ENCODE peak calls at places on chromosome 7, in seven cellular contexts. M, C, K, D, I, Z and L are unnamed samples. For H3K4me1, the result is how much of the 10 kb centered on the place peaks cover.

GRCh38 chr7:47693161-47693740 is 111.3 kb upstream of the TNS3 start:
- DNase-seq in M (no peak), C (no peak), K (no peak), D (no peak), I (no peak), Z (peak), L (no peak)

GRCh38 chr7:49927581-49927980 is 154.1 kb downstream of the VWC2 start:
- DNase-seq in M (no peak), C (no peak), K (no peak), D (no peak), I (no peak), Z (no peak), L (no peak)

GRCh38 chr7:5699951-5700384 is 81.5 kb downstream of the RNF216 start:
- DNase-seq in M (no peak), C (no peak), K (peak), D (peak), I (no peak), Z (peak), L (no peak)

GRCh38 chr7:107138696-107139420 is 29.9 kb upstream of the HBP1 start:
- DNase-seq in M (no peak), C (no peak), K (no peak), D (no peak), I (no peak), Z (peak), L (no peak)

GRCh38 chr7:134562136-134562535 is 13.2 kb downstream of the AKR1B15 start:
- DNase-seq in M (peak), C (no peak), K (no peak), D (no peak), I (no peak), Z (peak), L (no peak)

GRCh38 chr7:39946693-39947092 is 3.4 kb upstream of the CDK13 start:
- DNase-seq in M (no peak), C (no peak), K (no peak), D (peak), I (no peak), Z (no peak), L (no peak)

GRCh38 chr7:7614066-7614738 is 26.4 kb upstream of the UMAD1 start:
- DNase-seq in M (no peak), C (no peak), K (no peak), D (no peak), I (no peak), Z (no peak), L (no peak)

GRCh38 chr7:111998326-111998725 is 207.9 kb downstream of the DOCK4 start:
- DNase-seq in M (peak), C (no peak), K (no peak), D (no peak), I (no peak), Z (no peak), L (no peak)

GRCh38 chr7:87599336-87599735 is 1.3 kb downstream of the ABCB1 start:
- DNase-seq in M (no peak), C (peak), K (no peak), D (peak), I (no peak), Z (no peak), L (no peak)

GRCh38 chr7:47875406-47875805 is 72.9 kb downstream of the PKD1L1 start:
- DNase-seq in M (no peak), C (no peak), K (no peak), D (no peak), I (no peak), Z (no peak), L (no peak)

GRCh38 chr7:128887169-128888038 is 23.1 kb downstream of the KCP start:
- DNase-seq in M (no peak), C (no peak), K (no peak), D (no peak), I (no peak), Z (no peak), L (no peak)

GRCh38 chr7:139571190-139571589 is 47.7 kb downstream of the CLEC2L start:
- DNase-seq in M (no peak), C (peak), K (no peak), D (no peak), I (no peak), Z (no peak), L (no peak)

GRCh38 chr7:69659964-69660363 is 61.7 kb downstream of the AUTS2 start:
- DNase-seq in M (no peak), C (no peak), K (no peak), D (no peak), I (no peak), Z (no peak), L (no peak)

GRCh38 chr7:121960678-121961461 is 87.9 kb downstream of the PTPRZ1 start:
- DNase-seq in M (peak), C (no peak), K (no peak), D (no peak), I (no peak), Z (peak), L (no peak)

GRCh38 chr7:12287886-12288285 is 76.8 kb downstream of the TMEM106B start:
- DNase-seq in M (no peak), C (no peak), K (no peak), D (no peak), I (no peak), Z (no peak), L (no peak)

DNA sequence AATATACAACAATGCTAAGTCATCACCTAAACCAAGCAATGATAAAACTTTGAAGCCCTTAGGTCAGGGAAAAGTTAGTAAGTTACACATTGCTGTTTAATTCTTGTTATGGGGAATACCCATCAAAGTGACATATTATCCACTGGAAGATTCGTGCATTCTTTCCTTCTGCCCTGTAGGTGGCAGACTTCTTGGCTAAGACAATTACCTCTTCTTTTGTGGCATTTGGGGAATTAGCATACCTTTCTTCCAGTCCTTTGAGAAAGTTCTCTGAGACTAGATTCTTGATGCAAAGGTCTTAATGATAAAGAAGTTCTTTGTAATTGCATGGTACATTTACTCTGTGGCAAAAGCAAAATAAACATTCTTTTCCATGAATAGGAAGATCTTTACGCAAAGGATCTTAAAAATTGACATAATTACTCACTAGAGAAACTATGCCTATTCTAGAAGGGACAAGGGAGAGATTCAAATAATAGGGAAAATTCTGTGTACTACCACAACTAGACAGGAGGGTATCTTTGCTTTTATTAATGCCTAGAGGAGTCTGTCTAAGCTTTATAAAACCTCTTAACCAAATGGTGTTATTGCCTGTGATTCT is 395.9 kb downstream of the GRM8 start:
- DNase-seq in M (no peak), C (no peak), K (no peak), D (peak), I (no peak), Z (no peak), L (no peak)
- TF ChIP-seq CTCF in M (no peak), C (no peak), K (peak), D (peak), I (no peak), Z (peak), L (peak)

DNA sequence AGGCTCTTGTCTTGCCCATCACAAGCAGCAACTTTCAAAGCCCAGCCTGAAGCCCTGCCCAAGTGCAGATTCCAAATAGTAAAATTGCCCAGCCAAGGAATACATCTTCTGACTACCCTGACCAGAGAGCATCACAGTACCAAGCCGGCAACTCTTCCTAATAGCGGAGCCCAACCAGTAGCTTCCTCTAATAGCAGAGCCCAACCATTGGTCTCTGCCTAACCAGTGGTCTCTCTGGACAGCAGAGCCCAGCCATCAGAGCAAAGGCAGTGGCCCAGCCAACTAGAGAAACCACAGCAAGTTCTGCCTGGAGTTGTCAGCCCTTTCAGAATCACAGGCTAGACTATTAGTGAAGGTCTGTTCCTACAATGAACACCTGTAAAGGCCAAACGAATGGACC is 285.6 kb downstream of the HGF start:
- DNase-seq in M (peak), C (no peak), K (peak), D (no peak), I (peak), Z (peak), L (peak)
- H3K27ac ChIP-seq in M (no peak), C (no peak), K (no peak), D (no peak), I (no peak), Z (no peak), L (no peak)

GRCh38 chr7:105350906-105351305 is 37.8 kb downstream of the SRPK2 start:
- DNase-seq in M (no peak), C (no peak), K (no peak), D (no peak), I (no peak), Z (no peak), L (no peak)
- H3K4me1 ChIP-seq in M (under half), C (half or more), K (under half), D (under half), I (under half), Z (under half), L (half or more)

GRCh38 chr7:79357101-79357500 is 96.4 kb downstream of the MAGI2 start:
- DNase-seq in M (no peak), C (no peak), K (no peak), D (no peak), I (no peak), Z (no peak), L (no peak)

GRCh38 chr7:79359827-79360226 is 93.6 kb downstream of the MAGI2 start:
- DNase-seq in M (no peak), C (no peak), K (no peak), D (no peak), I (no peak), Z (no peak), L (no peak)

GRCh38 chr7:79361214-79361613 is 92.3 kb downstream of the MAGI2 start:
- DNase-seq in M (no peak), C (no peak), K (no peak), D (no peak), I (no peak), Z (no peak), L (no peak)
- TF ChIP-seq CTCF in M (no peak), C (no peak), K (no peak), D (peak), I (no peak), Z (no peak), L (no peak)

GRCh38 chr7:76396039-76396732 is 13.3 kb downstream of the SSC4D start:
- DNase-seq in M (peak), C (no peak), K (no peak), D (no peak), I (no peak), Z (no peak), L (no peak)
- H3K27ac ChIP-seq in M (no peak), C (no peak), K (no peak), D (no peak), I (no peak), Z (no peak), L (no peak)

DNA sequence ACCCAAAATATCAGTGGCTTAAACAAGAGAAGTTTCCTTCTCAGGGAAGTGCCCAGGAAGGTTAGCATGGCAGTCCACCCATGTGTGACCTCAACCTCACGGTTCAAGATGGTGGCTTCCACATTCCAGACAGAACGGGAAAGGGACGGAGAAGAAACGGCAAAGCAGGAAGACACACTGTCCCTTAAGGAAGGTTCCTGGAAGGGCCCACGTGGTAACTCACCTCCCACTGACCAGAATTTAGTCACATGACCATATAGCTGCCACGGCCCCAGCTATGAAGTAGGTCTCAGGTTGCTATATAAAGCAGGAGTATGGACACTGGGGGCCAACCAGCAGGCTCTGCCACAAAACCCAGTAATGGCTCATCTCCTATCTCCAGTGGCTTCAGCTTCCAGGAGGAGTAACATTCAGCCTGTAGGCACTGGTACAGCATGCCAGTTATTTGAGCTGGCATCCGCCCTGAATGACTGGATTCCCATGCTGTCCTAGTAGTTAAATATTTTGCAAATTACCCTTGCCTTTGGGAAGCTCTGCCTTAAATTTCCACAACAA is 278.5 kb upstream of the KLF14 start:
- DNase-seq in M (no peak), C (no peak), K (no peak), D (no peak), I (no peak), Z (no peak), L (no peak)
- H3K4me1 ChIP-seq in M (under half), C (half or more), K (under half), D (under half), I (half or more), Z (under half), L (half or more)

DNA sequence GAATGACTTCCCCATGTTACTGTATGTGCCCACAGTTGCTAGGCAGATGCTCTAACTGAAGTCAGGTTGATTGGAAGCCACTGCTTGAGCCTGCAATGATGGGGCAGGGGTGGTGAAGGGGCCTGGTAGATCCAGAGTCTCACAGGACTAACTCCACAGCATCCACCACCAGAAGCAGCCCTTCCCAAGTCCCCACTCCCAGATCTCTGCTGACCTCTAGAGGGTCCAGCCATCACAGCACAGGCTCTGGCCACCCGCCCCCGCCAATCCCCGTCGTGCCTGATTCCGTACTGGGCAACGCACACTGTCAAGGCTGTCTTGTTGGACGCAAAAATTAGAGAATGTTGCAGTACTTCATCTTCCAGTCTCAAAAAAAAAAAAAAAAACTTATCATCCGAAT is 136.8 kb upstream of the PDE1C start:
- DNase-seq in M (peak), C (no peak), K (peak), D (no peak), I (peak), Z (peak), L (no peak)
- TF ChIP-seq CTCF in M (no peak), C (no peak), K (peak), D (no peak), I (peak), Z (peak), L (no peak)

DNA sequence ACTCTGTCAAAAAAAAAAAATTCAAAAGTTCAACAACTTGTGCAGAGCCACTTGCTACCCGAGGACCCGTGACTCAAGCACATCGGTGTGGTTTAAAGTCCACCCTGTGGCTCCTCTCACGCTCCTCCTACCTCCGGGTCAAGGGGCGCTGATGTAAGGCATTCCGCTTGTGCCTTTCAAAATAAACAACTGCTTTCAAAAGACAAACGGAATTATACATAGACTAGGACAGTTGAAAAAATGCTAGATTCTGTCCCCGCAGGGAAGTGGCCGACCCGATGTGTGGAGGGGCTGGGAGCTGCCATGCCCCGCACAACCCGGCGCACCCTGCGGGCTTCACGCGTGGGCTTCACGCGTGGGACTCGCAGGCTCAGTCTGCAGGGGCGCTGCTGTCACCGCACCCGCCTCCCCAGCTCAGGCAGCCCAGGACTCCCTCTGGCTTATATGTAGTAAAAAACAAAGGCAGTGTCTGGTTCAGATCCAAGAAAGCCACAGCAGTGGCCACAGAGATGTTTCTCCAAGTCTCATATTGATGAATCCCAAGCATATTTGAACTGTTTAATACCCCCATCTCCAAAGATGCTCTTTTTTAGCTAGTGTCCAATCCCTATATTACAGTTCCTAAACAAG is 239.7 kb upstream of the INHBA start:
- DNase-seq in M (peak), C (no peak), K (no peak), D (no peak), I (no peak), Z (peak), L (no peak)
- H3K27ac ChIP-seq in M (peak), C (peak), K (no peak), D (no peak), I (no peak), Z (peak), L (no peak)

GRCh38 chr7:36210542-36210941 is 57.5 kb downstream of the EEPD1 start:
- DNase-seq in M (no peak), C (no peak), K (no peak), D (no peak), I (no peak), Z (peak), L (no peak)
- H3K4me1 ChIP-seq in M (under half), C (half or more), K (under half), D (under half), I (half or more), Z (half or more), L (under half)